ENCODE peak calls at places on chromosome 19, in six cellular contexts. G is NCI-H1417; B is activated B cell treated with CpG ODN at 0.5 μM for 24 hours; X is amniotic epithelial cell; P is AG04450; I is stimulated activated CD4-positive, alpha-beta T cell treated with anti-CD3 and anti-CD28 coated beads, Interleukin-4, amount 100 ng/mL, for 1 hour. D is an unnamed sample.

GRCh38 chr19:52453324-52454094 is at the start of gene ZNF578:
- DNase-seq in G (peak), B (peak), X (peak), P (peak), I (peak), D (peak)

GRCh38 chr19:5023128-5023571 is 54.2 kb downstream of the KDM4B start:
- DNase-seq in G (no peak), B (no peak), X (no peak), P (no peak), I (no peak), D (no peak)

GRCh38 chr19:57816652-57817051 is 1.9 kb upstream of the ZNF552 start:
- DNase-seq in G (no peak), B (no peak), X (no peak), P (no peak), I (no peak), D (no peak)

GRCh38 chr19:11659612-11660011 is 62.3 kb downstream of the ZNF627 start:
- DNase-seq in G (peak), B (no peak), X (no peak), P (no peak), I (no peak), D (peak)

GRCh38 chr19:810077-810855 is 11.5 kb downstream of the PLPPR3 start:
- DNase-seq in G (no peak), B (no peak), X (no peak), P (no peak), I (no peak), D (no peak)

GRCh38 chr19:2149980-2150793 is 1.2 kb downstream of the AP3D1 start:
- DNase-seq in G (no peak), B (no peak), X (peak), P (no peak), I (no peak), D (peak)

GRCh38 chr19:1616875-1617274 is 11.6 kb upstream of the UQCR11 start:
- DNase-seq in G (no peak), B (no peak), X (no peak), P (no peak), I (no peak), D (no peak)

GRCh38 chr19:34502582-34503545 is 21.3 kb downstream of the WTIP start:
- DNase-seq in G (no peak), B (no peak), X (no peak), P (no peak), I (no peak), D (no peak)

GRCh38 chr19:41263042-41263849 is 926 bp upstream of the HNRNPUL1 start:
- DNase-seq in G (peak), B (peak), X (peak), P (no peak), I (peak), D (peak)

GRCh38 chr19:46604781-46605355 is 3.7 kb downstream of the CALM3 start:
- DNase-seq in G (no peak), B (no peak), X (no peak), P (no peak), I (no peak), D (no peak)

GRCh38 chr19:48405850-48406249 is 12.4 kb downstream of the GRIN2D start:
- DNase-seq in G (no peak), B (no peak), X (no peak), P (no peak), I (no peak), D (peak)

GRCh38 chr19:54684537-54684936 is 21.8 kb downstream of the LILRB4 start:
- DNase-seq in G (no peak), B (no peak), X (peak), P (no peak), I (no peak), D (peak)

GRCh38 chr19:6654347-6655310 is 15.3 kb downstream of the TNFSF14 start:
- DNase-seq in G (no peak), B (no peak), X (no peak), P (no peak), I (peak), D (no peak)

GRCh38 chr19:32498641-32499200 is 82.3 kb upstream of the PDCD5 start:
- DNase-seq in G (peak), B (no peak), X (no peak), P (no peak), I (no peak), D (no peak)

GRCh38 chr19:35365303-35365702 is 5.6 kb upstream of the GPR42 start:
- DNase-seq in G (no peak), B (no peak), X (no peak), P (no peak), I (no peak), D (no peak)

GRCh38 chr19:29675650-29676186 is 10.5 kb downstream of the PLEKHF1 start:
- DNase-seq in G (no peak), B (no peak), X (no peak), P (no peak), I (no peak), D (no peak)

GRCh38 chr19:47330466-47330869 is 1.5 kb upstream of the C5AR2 start:
- DNase-seq in G (no peak), B (no peak), X (peak), P (peak), I (no peak), D (no peak)